ENCODE peak calls at places on chromosomes 12 and 14, in eight cellular contexts. One of them, this sample, is unnamed.

GRCh38 chr12:7583471-7583870 is 79.9 kb upstream of the CD163 start:
- DNase-seq in PC-3: no peak
- DNase-seq in caudate nucleus: no peak
- DNase-seq in body of pancreas: no peak
- DNase-seq in amygdala: no peak
- DNase-seq in choroid plexus epithelial cell: no peak
- DNase-seq in left cardiac atrium: no peak
- DNase-seq in activated T-helper 2 cell treated with anti-CD3 and anti-CD28 coated beads, Interferon-gamma antibody, Interleukin-2, Interleukin-4, amounts not matched to agents 10 μg/mL and 5 μg/mL and 100 μg/mL, durations not matched to agents 14 hours and 24 hours and 36 hours: no peak
- DNase-seq in this sample: peak; percentile 63

GRCh38 chr12:124318336-124319020 is 23.6 kb downstream of the RFLNA start:
- DNase-seq in PC-3: no peak
- DNase-seq in caudate nucleus: no peak
- DNase-seq in body of pancreas: no peak
- DNase-seq in amygdala: no peak
- DNase-seq in choroid plexus epithelial cell: no peak
- DNase-seq in left cardiac atrium: no peak
- DNase-seq in activated T-helper 2 cell treated with anti-CD3 and anti-CD28 coated beads, Interferon-gamma antibody, Interleukin-2, Interleukin-4, amounts not matched to agents 10 μg/mL and 5 μg/mL and 100 μg/mL, durations not matched to agents 14 hours and 24 hours and 36 hours: no peak
- DNase-seq in this sample: peak; percentile 27

GRCh38 chr14:100159107-100159864 is at the start of gene DEGS2:
- DNase-seq in PC-3: peak; percentile 56
- DNase-seq in caudate nucleus: no peak
- DNase-seq in body of pancreas: peak; percentile 85
- DNase-seq in amygdala: no peak
- DNase-seq in choroid plexus epithelial cell: no peak
- DNase-seq in left cardiac atrium: peak; percentile 28
- DNase-seq in activated T-helper 2 cell treated with anti-CD3 and anti-CD28 coated beads, Interferon-gamma antibody, Interleukin-2, Interleukin-4, amounts not matched to agents 10 μg/mL and 5 μg/mL and 100 μg/mL, durations not matched to agents 14 hours and 24 hours and 36 hours: no peak
- DNase-seq in this sample: peak; percentile 87

GRCh38 chr12:12506541-12506940 is 56.1 kb downstream of the DUSP16 start:
- DNase-seq in PC-3: no peak
- DNase-seq in caudate nucleus: no peak
- DNase-seq in body of pancreas: no peak
- DNase-seq in amygdala: no peak
- DNase-seq in choroid plexus epithelial cell: peak; percentile 76
- DNase-seq in left cardiac atrium: no peak
- DNase-seq in activated T-helper 2 cell treated with anti-CD3 and anti-CD28 coated beads, Interferon-gamma antibody, Interleukin-2, Interleukin-4, amounts not matched to agents 10 μg/mL and 5 μg/mL and 100 μg/mL, durations not matched to agents 14 hours and 24 hours and 36 hours: no peak
- DNase-seq in this sample: no peak

GRCh38 chr12:6978188-6978986 is 7.7 kb downstream of the EMG1 start:
- DNase-seq in PC-3: no peak
- DNase-seq in caudate nucleus: no peak
- DNase-seq in body of pancreas: no peak
- DNase-seq in amygdala: no peak
- DNase-seq in choroid plexus epithelial cell: no peak
- DNase-seq in left cardiac atrium: no peak
- DNase-seq in activated T-helper 2 cell treated with anti-CD3 and anti-CD28 coated beads, Interferon-gamma antibody, Interleukin-2, Interleukin-4, amounts not matched to agents 10 μg/mL and 5 μg/mL and 100 μg/mL, durations not matched to agents 14 hours and 24 hours and 36 hours: no peak
- DNase-seq in this sample: peak; percentile 55

GRCh38 chr12:64036414-64036813 is 185.7 kb downstream of the KICS2 start:
- DNase-seq in PC-3: peak; percentile 36
- DNase-seq in caudate nucleus: no peak
- DNase-seq in body of pancreas: no peak
- DNase-seq in amygdala: no peak
- DNase-seq in choroid plexus epithelial cell: no peak
- DNase-seq in left cardiac atrium: no peak
- DNase-seq in activated T-helper 2 cell treated with anti-CD3 and anti-CD28 coated beads, Interferon-gamma antibody, Interleukin-2, Interleukin-4, amounts not matched to agents 10 μg/mL and 5 μg/mL and 100 μg/mL, durations not matched to agents 14 hours and 24 hours and 36 hours: no peak
- DNase-seq in this sample: no peak

GRCh38 chr14:34081576-34082136 is 130.8 kb upstream of the EGLN3 start:
- DNase-seq in PC-3: peak; percentile 91
- DNase-seq in caudate nucleus: no peak
- DNase-seq in body of pancreas: peak; percentile 41
- DNase-seq in amygdala: no peak
- DNase-seq in choroid plexus epithelial cell: peak; percentile 74
- DNase-seq in left cardiac atrium: no peak
- DNase-seq in activated T-helper 2 cell treated with anti-CD3 and anti-CD28 coated beads, Interferon-gamma antibody, Interleukin-2, Interleukin-4, amounts not matched to agents 10 μg/mL and 5 μg/mL and 100 μg/mL, durations not matched to agents 14 hours and 24 hours and 36 hours: no peak
- DNase-seq in this sample: peak; percentile 90

GRCh38 chr14:89067293-89067972 is 243.0 kb downstream of the TTC8 start:
- DNase-seq in PC-3: no peak
- DNase-seq in caudate nucleus: no peak
- DNase-seq in body of pancreas: no peak
- DNase-seq in amygdala: no peak
- DNase-seq in choroid plexus epithelial cell: no peak
- DNase-seq in left cardiac atrium: no peak
- DNase-seq in activated T-helper 2 cell treated with anti-CD3 and anti-CD28 coated beads, Interferon-gamma antibody, Interleukin-2, Interleukin-4, amounts not matched to agents 10 μg/mL and 5 μg/mL and 100 μg/mL, durations not matched to agents 14 hours and 24 hours and 36 hours: peak; percentile 10
- DNase-seq in this sample: no peak

GRCh38 chr14:77241955-77242354 is 29.1 kb downstream of the NGB start:
- DNase-seq in PC-3: peak; percentile 35
- DNase-seq in caudate nucleus: no peak
- DNase-seq in body of pancreas: no peak
- DNase-seq in amygdala: no peak
- DNase-seq in choroid plexus epithelial cell: peak; percentile 11
- DNase-seq in left cardiac atrium: no peak
- DNase-seq in activated T-helper 2 cell treated with anti-CD3 and anti-CD28 coated beads, Interferon-gamma antibody, Interleukin-2, Interleukin-4, amounts not matched to agents 10 μg/mL and 5 μg/mL and 100 μg/mL, durations not matched to agents 14 hours and 24 hours and 36 hours: no peak
- DNase-seq in this sample: no peak

GRCh38 chr12:74963867-74964331 is 245.7 kb downstream of the KCNC2 start:
- DNase-seq in PC-3: no peak
- DNase-seq in caudate nucleus: no peak
- DNase-seq in body of pancreas: no peak
- DNase-seq in amygdala: no peak
- DNase-seq in choroid plexus epithelial cell: no peak
- DNase-seq in left cardiac atrium: no peak
- DNase-seq in activated T-helper 2 cell treated with anti-CD3 and anti-CD28 coated beads, Interferon-gamma antibody, Interleukin-2, Interleukin-4, amounts not matched to agents 10 μg/mL and 5 μg/mL and 100 μg/mL, durations not matched to agents 14 hours and 24 hours and 36 hours: no peak
- DNase-seq in this sample: peak; percentile 18

GRCh38 chr12:53299101-53299453 is 418 bp upstream of the MYG1 start:
- DNase-seq in PC-3: peak; percentile 90
- DNase-seq in caudate nucleus: no peak
- DNase-seq in body of pancreas: no peak
- DNase-seq in amygdala: no peak
- DNase-seq in choroid plexus epithelial cell: peak; percentile 90
- DNase-seq in left cardiac atrium: no peak
- DNase-seq in activated T-helper 2 cell treated with anti-CD3 and anti-CD28 coated beads, Interferon-gamma antibody, Interleukin-2, Interleukin-4, amounts not matched to agents 10 μg/mL and 5 μg/mL and 100 μg/mL, durations not matched to agents 14 hours and 24 hours and 36 hours: peak; percentile 33
- DNase-seq in this sample: peak; percentile 68

GRCh38 chr12:43336962-43337555 is 214.9 kb downstream of the ADAMTS20 start:
- DNase-seq in PC-3: peak; percentile 59
- DNase-seq in caudate nucleus: no peak
- DNase-seq in body of pancreas: no peak
- DNase-seq in amygdala: no peak
- DNase-seq in choroid plexus epithelial cell: peak; percentile 78
- DNase-seq in left cardiac atrium: no peak
- DNase-seq in activated T-helper 2 cell treated with anti-CD3 and anti-CD28 coated beads, Interferon-gamma antibody, Interleukin-2, Interleukin-4, amounts not matched to agents 10 μg/mL and 5 μg/mL and 100 μg/mL, durations not matched to agents 14 hours and 24 hours and 36 hours: no peak
- DNase-seq in this sample: peak; percentile 76

GRCh38 chr12:62581288-62582064 is 114.8 kb downstream of the MON2 start:
- DNase-seq in PC-3: peak; percentile 65
- DNase-seq in caudate nucleus: no peak
- DNase-seq in body of pancreas: no peak
- DNase-seq in amygdala: no peak
- DNase-seq in choroid plexus epithelial cell: peak; percentile 80
- DNase-seq in left cardiac atrium: peak; percentile 28
- DNase-seq in activated T-helper 2 cell treated with anti-CD3 and anti-CD28 coated beads, Interferon-gamma antibody, Interleukin-2, Interleukin-4, amounts not matched to agents 10 μg/mL and 5 μg/mL and 100 μg/mL, durations not matched to agents 14 hours and 24 hours and 36 hours: no peak
- DNase-seq in this sample: peak; percentile 74

GRCh38 chr14:101035466-101036225 is 132.1 kb upstream of the RTL1 start:
- DNase-seq in PC-3: no peak
- DNase-seq in caudate nucleus: no peak
- DNase-seq in body of pancreas: no peak
- DNase-seq in amygdala: no peak
- DNase-seq in choroid plexus epithelial cell: no peak
- DNase-seq in left cardiac atrium: no peak
- DNase-seq in activated T-helper 2 cell treated with anti-CD3 and anti-CD28 coated beads, Interferon-gamma antibody, Interleukin-2, Interleukin-4, amounts not matched to agents 10 μg/mL and 5 μg/mL and 100 μg/mL, durations not matched to agents 14 hours and 24 hours and 36 hours: no peak
- DNase-seq in this sample: no peak

GRCh38 chr12:45208604-45209487 is 7.0 kb upstream of the ANO6 start:
- DNase-seq in PC-3: peak; percentile 68
- DNase-seq in caudate nucleus: no peak
- DNase-seq in body of pancreas: no peak
- DNase-seq in amygdala: no peak
- DNase-seq in choroid plexus epithelial cell: peak; percentile 60
- DNase-seq in left cardiac atrium: no peak
- DNase-seq in activated T-helper 2 cell treated with anti-CD3 and anti-CD28 coated beads, Interferon-gamma antibody, Interleukin-2, Interleukin-4, amounts not matched to agents 10 μg/mL and 5 μg/mL and 100 μg/mL, durations not matched to agents 14 hours and 24 hours and 36 hours: no peak
- DNase-seq in this sample: no peak

GRCh38 chr14:76926521-76927251 is 100.5 kb downstream of the LRRC74A start:
- DNase-seq in PC-3: no peak
- DNase-seq in caudate nucleus: no peak
- DNase-seq in body of pancreas: no peak
- DNase-seq in amygdala: peak; percentile 38
- DNase-seq in choroid plexus epithelial cell: peak; percentile 68
- DNase-seq in left cardiac atrium: peak; percentile 73
- DNase-seq in activated T-helper 2 cell treated with anti-CD3 and anti-CD28 coated beads, Interferon-gamma antibody, Interleukin-2, Interleukin-4, amounts not matched to agents 10 μg/mL and 5 μg/mL and 100 μg/mL, durations not matched to agents 14 hours and 24 hours and 36 hours: peak; percentile 74
- DNase-seq in this sample: peak; percentile 73

GRCh38 chr14:32950584-32950983 is 11.9 kb downstream of the NPAS3 start:
- DNase-seq in PC-3: peak; percentile 32
- DNase-seq in caudate nucleus: no peak
- DNase-seq in body of pancreas: no peak
- DNase-seq in amygdala: no peak
- DNase-seq in choroid plexus epithelial cell: peak; percentile 75
- DNase-seq in left cardiac atrium: no peak
- DNase-seq in activated T-helper 2 cell treated with anti-CD3 and anti-CD28 coated beads, Interferon-gamma antibody, Interleukin-2, Interleukin-4, amounts not matched to agents 10 μg/mL and 5 μg/mL and 100 μg/mL, durations not matched to agents 14 hours and 24 hours and 36 hours: no peak
- DNase-seq in this sample: no peak

GRCh38 chr12:9646794-9647622 is 22.5 kb upstream of the CLEC2D start:
- DNase-seq in PC-3: peak; percentile 1
- DNase-seq in caudate nucleus: no peak
- DNase-seq in body of pancreas: no peak
- DNase-seq in amygdala: no peak
- DNase-seq in choroid plexus epithelial cell: peak; percentile 48
- DNase-seq in left cardiac atrium: no peak
- DNase-seq in activated T-helper 2 cell treated with anti-CD3 and anti-CD28 coated beads, Interferon-gamma antibody, Interleukin-2, Interleukin-4, amounts not matched to agents 10 μg/mL and 5 μg/mL and 100 μg/mL, durations not matched to agents 14 hours and 24 hours and 36 hours: no peak
- DNase-seq in this sample: peak; percentile 58

GRCh38 chr14:93008381-93008780 is 85.4 kb downstream of the CHGA start:
- DNase-seq in PC-3: peak; percentile 45
- DNase-seq in caudate nucleus: no peak
- DNase-seq in body of pancreas: no peak
- DNase-seq in amygdala: peak; percentile 48
- DNase-seq in choroid plexus epithelial cell: no peak
- DNase-seq in left cardiac atrium: peak; percentile 58
- DNase-seq in activated T-helper 2 cell treated with anti-CD3 and anti-CD28 coated beads, Interferon-gamma antibody, Interleukin-2, Interleukin-4, amounts not matched to agents 10 μg/mL and 5 μg/mL and 100 μg/mL, durations not matched to agents 14 hours and 24 hours and 36 hours: no peak
- DNase-seq in this sample: no peak

GRCh38 chr12:106022568-106023012 is 116.2 kb downstream of the NUAK1 start:
- DNase-seq in PC-3: no peak
- DNase-seq in caudate nucleus: no peak
- DNase-seq in body of pancreas: no peak
- DNase-seq in amygdala: no peak
- DNase-seq in choroid plexus epithelial cell: no peak
- DNase-seq in left cardiac atrium: no peak
- DNase-seq in activated T-helper 2 cell treated with anti-CD3 and anti-CD28 coated beads, Interferon-gamma antibody, Interleukin-2, Interleukin-4, amounts not matched to agents 10 μg/mL and 5 μg/mL and 100 μg/mL, durations not matched to agents 14 hours and 24 hours and 36 hours: no peak
- DNase-seq in this sample: peak; percentile 56

GRCh38 chr14:61477845-61478438 is 156.6 kb downstream of the PRKCH start:
- DNase-seq in PC-3: peak; percentile 91
- DNase-seq in caudate nucleus: no peak
- DNase-seq in body of pancreas: peak; percentile 94
- DNase-seq in amygdala: no peak
- DNase-seq in choroid plexus epithelial cell: peak; percentile 85
- DNase-seq in left cardiac atrium: peak; percentile 81
- DNase-seq in activated T-helper 2 cell treated with anti-CD3 and anti-CD28 coated beads, Interferon-gamma antibody, Interleukin-2, Interleukin-4, amounts not matched to agents 10 μg/mL and 5 μg/mL and 100 μg/mL, durations not matched to agents 14 hours and 24 hours and 36 hours: no peak
- DNase-seq in this sample: no peak

GRCh38 chr12:79373896-79374499 is 316.8 kb downstream of the PAWR start:
- DNase-seq in PC-3: peak; percentile 64
- DNase-seq in caudate nucleus: no peak
- DNase-seq in body of pancreas: no peak
- DNase-seq in amygdala: no peak
- DNase-seq in choroid plexus epithelial cell: peak; percentile 65
- DNase-seq in left cardiac atrium: no peak
- DNase-seq in activated T-helper 2 cell treated with anti-CD3 and anti-CD28 coated beads, Interferon-gamma antibody, Interleukin-2, Interleukin-4, amounts not matched to agents 10 μg/mL and 5 μg/mL and 100 μg/mL, durations not matched to agents 14 hours and 24 hours and 36 hours: no peak
- DNase-seq in this sample: peak; percentile 63

GRCh38 chr14:85471156-85471555 is 58.8 kb upstream of the FLRT2 start:
- DNase-seq in PC-3: no peak
- DNase-seq in caudate nucleus: no peak
- DNase-seq in body of pancreas: no peak
- DNase-seq in amygdala: no peak
- DNase-seq in choroid plexus epithelial cell: peak; percentile 76
- DNase-seq in left cardiac atrium: no peak
- DNase-seq in activated T-helper 2 cell treated with anti-CD3 and anti-CD28 coated beads, Interferon-gamma antibody, Interleukin-2, Interleukin-4, amounts not matched to agents 10 μg/mL and 5 μg/mL and 100 μg/mL, durations not matched to agents 14 hours and 24 hours and 36 hours: no peak
- DNase-seq in this sample: no peak

GRCh38 chr12:6167327-6168280 is 32.6 kb upstream of the CD9 start:
- DNase-seq in PC-3: peak; percentile 88
- DNase-seq in caudate nucleus: no peak
- DNase-seq in body of pancreas: peak; percentile 19
- DNase-seq in amygdala: no peak
- DNase-seq in choroid plexus epithelial cell: peak; percentile 96
- DNase-seq in left cardiac atrium: peak; percentile 78
- DNase-seq in activated T-helper 2 cell treated with anti-CD3 and anti-CD28 coated beads, Interferon-gamma antibody, Interleukin-2, Interleukin-4, amounts not matched to agents 10 μg/mL and 5 μg/mL and 100 μg/mL, durations not matched to agents 14 hours and 24 hours and 36 hours: peak; percentile 24
- DNase-seq in this sample: peak; percentile 34

GRCh38 chr12:66403746-66404145 is 101.5 kb downstream of the HELB start:
- DNase-seq in PC-3: peak; percentile 52
- DNase-seq in caudate nucleus: no peak
- DNase-seq in body of pancreas: peak; percentile 60
- DNase-seq in amygdala: peak; percentile 5
- DNase-seq in choroid plexus epithelial cell: no peak
- DNase-seq in left cardiac atrium: no peak
- DNase-seq in activated T-helper 2 cell treated with anti-CD3 and anti-CD28 coated beads, Interferon-gamma antibody, Interleukin-2, Interleukin-4, amounts not matched to agents 10 μg/mL and 5 μg/mL and 100 μg/mL, durations not matched to agents 14 hours and 24 hours and 36 hours: no peak
- DNase-seq in this sample: peak; percentile 82

GRCh38 chr14:68607081-68607851 is 185.6 kb downstream of the ZFP36L1 start:
- DNase-seq in PC-3: peak; percentile 50
- DNase-seq in caudate nucleus: no peak
- DNase-seq in body of pancreas: peak; percentile 34
- DNase-seq in amygdala: no peak
- DNase-seq in choroid plexus epithelial cell: peak; percentile 59
- DNase-seq in left cardiac atrium: no peak
- DNase-seq in activated T-helper 2 cell treated with anti-CD3 and anti-CD28 coated beads, Interferon-gamma antibody, Interleukin-2, Interleukin-4, amounts not matched to agents 10 μg/mL and 5 μg/mL and 100 μg/mL, durations not matched to agents 14 hours and 24 hours and 36 hours: no peak
- DNase-seq in this sample: peak; percentile 20

GRCh38 chr14:97771340-97772045 is 974.3 kb downstream of the VRK1 start:
- DNase-seq in PC-3: peak; percentile 88
- DNase-seq in caudate nucleus: no peak
- DNase-seq in body of pancreas: peak; percentile 17
- DNase-seq in amygdala: no peak
- DNase-seq in choroid plexus epithelial cell: no peak
- DNase-seq in left cardiac atrium: no peak
- DNase-seq in activated T-helper 2 cell treated with anti-CD3 and anti-CD28 coated beads, Interferon-gamma antibody, Interleukin-2, Interleukin-4, amounts not matched to agents 10 μg/mL and 5 μg/mL and 100 μg/mL, durations not matched to agents 14 hours and 24 hours and 36 hours: no peak
- DNase-seq in this sample: no peak

GRCh38 chr14:28756896-28757570 is 9.6 kb upstream of the FOXG1 start:
- DNase-seq in PC-3: peak; percentile 63
- DNase-seq in caudate nucleus: no peak
- DNase-seq in body of pancreas: peak; percentile 44
- DNase-seq in amygdala: no peak
- DNase-seq in choroid plexus epithelial cell: peak; percentile 77
- DNase-seq in left cardiac atrium: no peak
- DNase-seq in activated T-helper 2 cell treated with anti-CD3 and anti-CD28 coated beads, Interferon-gamma antibody, Interleukin-2, Interleukin-4, amounts not matched to agents 10 μg/mL and 5 μg/mL and 100 μg/mL, durations not matched to agents 14 hours and 24 hours and 36 hours: no peak
- DNase-seq in this sample: peak; percentile 12

GRCh38 chr12:115752913-115753726 is 524.4 kb downstream of the MED13L start:
- DNase-seq in PC-3: peak; percentile 89
- DNase-seq in caudate nucleus: no peak
- DNase-seq in body of pancreas: peak; percentile 41
- DNase-seq in amygdala: peak; percentile 18
- DNase-seq in choroid plexus epithelial cell: peak; percentile 84
- DNase-seq in left cardiac atrium: peak; percentile 24
- DNase-seq in activated T-helper 2 cell treated with anti-CD3 and anti-CD28 coated beads, Interferon-gamma antibody, Interleukin-2, Interleukin-4, amounts not matched to agents 10 μg/mL and 5 μg/mL and 100 μg/mL, durations not matched to agents 14 hours and 24 hours and 36 hours: no peak
- DNase-seq in this sample: peak; percentile 84

GRCh38 chr12:111975161-111975931 is 37.6 kb downstream of the TMEM116 start:
- DNase-seq in PC-3: no peak
- DNase-seq in caudate nucleus: no peak
- DNase-seq in body of pancreas: no peak
- DNase-seq in amygdala: no peak
- DNase-seq in choroid plexus epithelial cell: peak; percentile 78
- DNase-seq in left cardiac atrium: no peak
- DNase-seq in activated T-helper 2 cell treated with anti-CD3 and anti-CD28 coated beads, Interferon-gamma antibody, Interleukin-2, Interleukin-4, amounts not matched to agents 10 μg/mL and 5 μg/mL and 100 μg/mL, durations not matched to agents 14 hours and 24 hours and 36 hours: no peak
- DNase-seq in this sample: no peak

GRCh38 chr12:132887513-132888341 is at the start of gene CHFR:
- DNase-seq in PC-3: peak; percentile 98
- DNase-seq in caudate nucleus: peak; percentile 52
- DNase-seq in body of pancreas: peak; percentile 98
- DNase-seq in amygdala: peak; percentile 96
- DNase-seq in choroid plexus epithelial cell: peak; percentile 99
- DNase-seq in left cardiac atrium: peak; percentile 98
- DNase-seq in activated T-helper 2 cell treated with anti-CD3 and anti-CD28 coated beads, Interferon-gamma antibody, Interleukin-2, Interleukin-4, amounts not matched to agents 10 μg/mL and 5 μg/mL and 100 μg/mL, durations not matched to agents 14 hours and 24 hours and 36 hours: peak; percentile 94
- DNase-seq in this sample: peak; percentile 99

GRCh38 chr12:56267443-56268071 is 815 bp downstream of the COQ10A start:
- DNase-seq in PC-3: no peak
- DNase-seq in caudate nucleus: no peak
- DNase-seq in body of pancreas: peak; percentile 45
- DNase-seq in amygdala: no peak
- DNase-seq in choroid plexus epithelial cell: no peak
- DNase-seq in left cardiac atrium: no peak
- DNase-seq in activated T-helper 2 cell treated with anti-CD3 and anti-CD28 coated beads, Interferon-gamma antibody, Interleukin-2, Interleukin-4, amounts not matched to agents 10 μg/mL and 5 μg/mL and 100 μg/mL, durations not matched to agents 14 hours and 24 hours and 36 hours: no peak
- DNase-seq in this sample: peak; percentile 49

GRCh38 chr14:75884198-75884611 is 97.6 kb downstream of the TGFB3 start:
- DNase-seq in PC-3: peak; percentile 26
- DNase-seq in caudate nucleus: no peak
- DNase-seq in body of pancreas: no peak
- DNase-seq in amygdala: no peak
- DNase-seq in choroid plexus epithelial cell: peak; percentile 97
- DNase-seq in left cardiac atrium: no peak
- DNase-seq in activated T-helper 2 cell treated with anti-CD3 and anti-CD28 coated beads, Interferon-gamma antibody, Interleukin-2, Interleukin-4, amounts not matched to agents 10 μg/mL and 5 μg/mL and 100 μg/mL, durations not matched to agents 14 hours and 24 hours and 36 hours: no peak
- DNase-seq in this sample: peak; percentile 12

GRCh38 chr14:101975231-101975630 is 10.9 kb downstream of the DYNC1H1 start:
- DNase-seq in PC-3: no peak
- DNase-seq in caudate nucleus: no peak
- DNase-seq in body of pancreas: no peak
- DNase-seq in amygdala: no peak
- DNase-seq in choroid plexus epithelial cell: no peak
- DNase-seq in left cardiac atrium: no peak
- DNase-seq in activated T-helper 2 cell treated with anti-CD3 and anti-CD28 coated beads, Interferon-gamma antibody, Interleukin-2, Interleukin-4, amounts not matched to agents 10 μg/mL and 5 μg/mL and 100 μg/mL, durations not matched to agents 14 hours and 24 hours and 36 hours: no peak
- DNase-seq in this sample: no peak

This sample was measured in DMS53.